ENCODE peak calls at places on chromosomes 3 and 15, in nine cellular contexts. V is stimulated activated CD8-positive, alpha-beta memory T cell treated with anti-CD3 and anti-CD28 coated beads, Interleukin-15, amount 100 ng/mL, for 4 hours; P is osteocyte; Y is activated naive CD4-positive, alpha-beta T cell treated with Interleukin-2 at 50 U/mL for 16 hours; W is activated CD4-positive, alpha-beta T cell treated with anti-CD3 and anti-CD28 coated beads for 36 hours; C is astrocyte of the spinal cord; D is GM20000; G is NCI-H524; S is EH. R is an unnamed sample.

GRCh38 chr3:2274531-2274930 is 175.9 kb downstream of the CNTN4 start:
- DNase-seq in V (no peak), P (no peak), Y (no peak), W (no peak), C (no peak), D (no peak), G (no peak), S (no peak), R (no peak)

GRCh38 chr3:83218383-83219200 is 1457.1 kb upstream of the GBE1 start:
- DNase-seq in V (no peak), P (no peak), Y (no peak), W (no peak), C (no peak), D (no peak), G (no peak), S (no peak), R (no peak)

GRCh38 chr3:195035345-195036202 is 235.4 kb downstream of the XXYLT1 start:
- DNase-seq in V (no peak), P (no peak), Y (no peak), W (peak), C (no peak), D (no peak), G (peak), S (no peak), R (no peak)

GRCh38 chr15:89820651-89821611 is 6.3 kb upstream of the ANPEP start:
- DNase-seq in V (no peak), P (no peak), Y (no peak), W (no peak), C (peak), D (no peak), G (no peak), S (peak), R (no peak)

GRCh38 chr15:57316451-57316850 is 59.9 kb upstream of the CGNL1 start:
- DNase-seq in V (no peak), P (no peak), Y (no peak), W (no peak), C (no peak), D (no peak), G (no peak), S (no peak), R (no peak)

GRCh38 chr3:69212411-69213160 is 90.2 kb upstream of the LMOD3 start:
- DNase-seq in V (no peak), P (no peak), Y (no peak), W (no peak), C (peak), D (peak), G (no peak), S (peak), R (no peak)

GRCh38 chr3:185176756-185177359 is 24.0 kb upstream of the C3orf70 start:
- DNase-seq in V (no peak), P (peak), Y (peak), W (peak), C (peak), D (peak), G (peak), S (peak), R (no peak)

GRCh38 chr3:41674449-41674848 is 287.5 kb downstream of the ULK4 start:
- DNase-seq in V (no peak), P (no peak), Y (no peak), W (no peak), C (no peak), D (no peak), G (no peak), S (no peak), R (no peak)

GRCh38 chr3:123637131-123637530 is 52.3 kb upstream of the HACD2 start:
- DNase-seq in V (no peak), P (no peak), Y (no peak), W (no peak), C (no peak), D (no peak), G (no peak), S (no peak), R (no peak)

GRCh38 chr3:71245052-71245488 is 338.5 kb downstream of the FOXP1 start:
- DNase-seq in V (no peak), P (no peak), Y (no peak), W (no peak), C (peak), D (no peak), G (no peak), S (peak), R (no peak)

GRCh38 chr3:103712320-103713008 is 1277.6 kb downstream of the ZPLD1 start:
- DNase-seq in V (no peak), P (no peak), Y (no peak), W (no peak), C (peak), D (no peak), G (no peak), S (no peak), R (no peak)

GRCh38 chr3:38457111-38458003 is 3.7 kb downstream of the ACVR2B start:
- DNase-seq in V (no peak), P (peak), Y (no peak), W (no peak), C (peak), D (peak), G (no peak), S (peak), R (no peak)

GRCh38 chr3:138726966-138727365 is 107.8 kb downstream of the PIK3CB start:
- DNase-seq in V (no peak), P (no peak), Y (no peak), W (no peak), C (peak), D (no peak), G (no peak), S (peak), R (no peak)

GRCh38 chr15:77964193-77964592 is 113.3 kb downstream of the TBC1D2B start:
- DNase-seq in V (no peak), P (no peak), Y (no peak), W (no peak), C (no peak), D (no peak), G (no peak), S (no peak), R (no peak)

GRCh38 chr15:60006203-60006782 is 2.2 kb downstream of the FOXB1 start:
- DNase-seq in V (peak), P (no peak), Y (peak), W (peak), C (no peak), D (peak), G (peak), S (peak), R (no peak)